ENCODE peak calls at places on chromosomes 16 and 17, in nine cellular contexts. A is upper lobe of right lung, B is heart left ventricle, D is H9, L is psoas muscle, X is cardiac muscle cell, M is stomach, O is dorsolateral prefrontal cortex, F is IMR-90. T is an unnamed sample.

GRCh38 chr16:68592466-68593337 is 52.4 kb upstream of the CDH3 start:
- DNase-seq in A (no peak), B (no peak), D (no peak), L (no peak), X (no peak), M (no peak), O (no peak), F (no peak), T (no peak)

GRCh38 chr17:69218986-69219385 is 9.6 kb downstream of the ABCA10 start:
- DNase-seq in A (no peak), B (no peak), D (no peak), L (no peak), X (no peak), M (no peak), O (no peak), F (no peak), T (no peak)

GRCh38 chr16:19410435-19411153 is 7.1 kb upstream of the TMC5 start:
- DNase-seq in A (peak), B (peak), D (peak), L (no peak), X (peak), M (peak), O (no peak), F (no peak), T (peak)

GRCh38 chr17:33667052-33667509 is 374.0 kb upstream of the ASIC2 start:
- DNase-seq in A (no peak), B (no peak), D (no peak), L (no peak), X (no peak), M (no peak), O (no peak), F (no peak), T (no peak)

GRCh38 chr17:20307325-20307910 is 159.9 kb downstream of the LGALS9B start:
- DNase-seq in A (no peak), B (no peak), D (no peak), L (no peak), X (no peak), M (no peak), O (no peak), F (no peak), T (no peak)

GRCh38 chr17:73099504-73099903 is 7.0 kb upstream of the SLC39A11 start:
- DNase-seq in A (no peak), B (no peak), D (no peak), L (no peak), X (no peak), M (no peak), O (no peak), F (no peak), T (no peak)

GRCh38 chr17:27915715-27916114 is 22.6 kb upstream of the LYRM9 start:
- DNase-seq in A (no peak), B (no peak), D (peak), L (no peak), X (no peak), M (no peak), O (no peak), F (no peak), T (no peak)

GRCh38 chr17:4230142-4230541 is 33.6 kb downstream of the ANKFY1 start:
- DNase-seq in A (no peak), B (peak), D (no peak), L (no peak), X (peak), M (no peak), O (no peak), F (peak), T (peak)

GRCh38 chr17:63774141-63774981 is at the start of gene DDX42:
- DNase-seq in A (peak), B (peak), D (peak), L (peak), X (peak), M (peak), O (peak), F (peak), T (peak)

GRCh38 chr16:1037934-1038257 is 34.7 kb upstream of the SSTR5 start:
- DNase-seq in A (no peak), B (no peak), D (no peak), L (no peak), X (no peak), M (no peak), O (no peak), F (no peak), T (no peak)

GRCh38 chr16:88194397-88195020 is 188.2 kb upstream of the ZNF469 start:
- DNase-seq in A (peak), B (no peak), D (no peak), L (peak), X (no peak), M (no peak), O (no peak), F (peak), T (no peak)

GRCh38 chr16:72723781-72724180 is 324.1 kb downstream of the ZFHX3 start:
- DNase-seq in A (no peak), B (no peak), D (no peak), L (no peak), X (no peak), M (no peak), O (no peak), F (peak), T (no peak)

GRCh38 chr17:67016039-67016762 is 28.2 kb upstream of the CACNG1 start:
- DNase-seq in A (no peak), B (no peak), D (peak), L (no peak), X (no peak), M (no peak), O (no peak), F (no peak), T (no peak)

GRCh38 chr16:65024649-65025243 is 97.1 kb downstream of the CDH11 start:
- DNase-seq in A (no peak), B (no peak), D (no peak), L (no peak), X (no peak), M (no peak), O (no peak), F (peak), T (no peak)

GRCh38 chr17:36755586-36755985 is 154.2 kb downstream of the MRM1 start:
- DNase-seq in A (no peak), B (no peak), D (peak), L (no peak), X (peak), M (no peak), O (no peak), F (no peak), T (no peak)

GRCh38 chr16:13083687-13084086 is 182.3 kb downstream of the SHISA9 start:
- DNase-seq in A (no peak), B (no peak), D (no peak), L (no peak), X (no peak), M (no peak), O (no peak), F (no peak), T (no peak)

GRCh38 chr16:55499951-55500350 is 8.9 kb upstream of the LPCAT2 start:
- DNase-seq in A (no peak), B (no peak), D (no peak), L (no peak), X (peak), M (no peak), O (no peak), F (peak), T (peak)

GRCh38 chr17:73566905-73567782 is 77.1 kb downstream of the SDK2 start:
- DNase-seq in A (no peak), B (no peak), D (peak), L (no peak), X (no peak), M (no peak), O (no peak), F (no peak), T (no peak)

GRCh38 chr17:77395609-77396008 is 254.8 kb downstream of the SEC14L1 start:
- DNase-seq in A (no peak), B (no peak), D (no peak), L (no peak), X (no peak), M (no peak), O (no peak), F (no peak), T (no peak)

GRCh38 chr16:46974352-46974751 is 878 bp upstream of the DNAJA2 start:
- DNase-seq in A (no peak), B (no peak), D (no peak), L (no peak), X (no peak), M (no peak), O (no peak), F (no peak), T (no peak)

GRCh38 chr16:82653550-82654511 is 27.1 kb downstream of the CDH13 start:
- DNase-seq in A (no peak), B (no peak), D (no peak), L (no peak), X (peak), M (no peak), O (no peak), F (peak), T (no peak)

GRCh38 chr17:83171661-83172060 is 92.3 kb downstream of the METRNL start:
- DNase-seq in A (no peak), B (no peak), D (peak), L (no peak), X (no peak), M (no peak), O (no peak), F (no peak), T (no peak)

GRCh38 chr16:49513040-49513439 is 139.4 kb downstream of the C16orf78 start:
- DNase-seq in A (peak), B (no peak), D (peak), L (no peak), X (no peak), M (no peak), O (no peak), F (no peak), T (no peak)

GRCh38 chr17:57138956-57139576 is 54.0 kb downstream of the AKAP1 start:
- DNase-seq in A (no peak), B (no peak), D (no peak), L (no peak), X (no peak), M (no peak), O (no peak), F (peak), T (no peak)

GRCh38 chr16:46830902-46831647 is at the start of gene C16orf87:
- DNase-seq in A (peak), B (peak), D (peak), L (peak), X (peak), M (peak), O (peak), F (peak), T (peak)

GRCh38 chr17:52027620-52028019 is 130.9 kb downstream of the CA10 start:
- DNase-seq in A (no peak), B (no peak), D (no peak), L (no peak), X (no peak), M (no peak), O (no peak), F (no peak), T (no peak)

GRCh38 chr17:81020767-81021497 is 14.0 kb upstream of the BAIAP2 start:
- DNase-seq in A (peak), B (peak), D (no peak), L (peak), X (no peak), M (no peak), O (no peak), F (peak), T (no peak)

DNA sequence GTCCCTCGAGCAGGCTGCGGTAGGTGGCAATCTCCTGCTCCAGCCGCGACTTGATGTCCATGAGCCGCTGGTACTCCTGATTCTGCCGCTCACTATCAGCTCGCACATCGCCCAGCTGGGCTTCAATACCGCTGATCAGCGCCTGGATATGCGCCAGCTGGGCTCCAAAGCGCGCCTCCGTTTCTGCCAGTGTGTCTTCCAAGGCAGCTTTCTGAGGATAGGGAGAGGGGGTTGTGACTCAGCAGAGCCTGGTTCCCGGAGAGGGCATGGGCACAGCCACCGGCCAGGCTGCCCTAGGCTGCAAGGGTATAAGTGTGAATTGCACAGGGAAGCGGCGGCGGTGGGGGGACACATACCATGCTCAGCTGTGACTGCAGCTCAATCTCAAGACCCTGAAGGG is 4.3 kb downstream of the KRT19 start:
- DNase-seq in A (no peak), B (peak), D (no peak), L (no peak), X (no peak), M (peak), O (no peak), F (no peak), T (peak)
- H3K27ac ChIP-seq in A (no peak), B (no peak), D (no peak), L (no peak), X (no peak), M (no peak), O (no peak), F (no peak), T (peak)

GRCh38 chr16:29318037-29318436 is 88.5 kb downstream of the NPIPB11 start:
- DNase-seq in A (no peak), B (no peak), D (no peak), L (no peak), X (no peak), M (no peak), O (peak), F (no peak), T (no peak)
- TF ChIP-seq CTCF in A (peak), B (peak), D (peak), L (no peak), X (no peak), M (no peak), O (peak), F (no peak), T (no peak)

DNA sequence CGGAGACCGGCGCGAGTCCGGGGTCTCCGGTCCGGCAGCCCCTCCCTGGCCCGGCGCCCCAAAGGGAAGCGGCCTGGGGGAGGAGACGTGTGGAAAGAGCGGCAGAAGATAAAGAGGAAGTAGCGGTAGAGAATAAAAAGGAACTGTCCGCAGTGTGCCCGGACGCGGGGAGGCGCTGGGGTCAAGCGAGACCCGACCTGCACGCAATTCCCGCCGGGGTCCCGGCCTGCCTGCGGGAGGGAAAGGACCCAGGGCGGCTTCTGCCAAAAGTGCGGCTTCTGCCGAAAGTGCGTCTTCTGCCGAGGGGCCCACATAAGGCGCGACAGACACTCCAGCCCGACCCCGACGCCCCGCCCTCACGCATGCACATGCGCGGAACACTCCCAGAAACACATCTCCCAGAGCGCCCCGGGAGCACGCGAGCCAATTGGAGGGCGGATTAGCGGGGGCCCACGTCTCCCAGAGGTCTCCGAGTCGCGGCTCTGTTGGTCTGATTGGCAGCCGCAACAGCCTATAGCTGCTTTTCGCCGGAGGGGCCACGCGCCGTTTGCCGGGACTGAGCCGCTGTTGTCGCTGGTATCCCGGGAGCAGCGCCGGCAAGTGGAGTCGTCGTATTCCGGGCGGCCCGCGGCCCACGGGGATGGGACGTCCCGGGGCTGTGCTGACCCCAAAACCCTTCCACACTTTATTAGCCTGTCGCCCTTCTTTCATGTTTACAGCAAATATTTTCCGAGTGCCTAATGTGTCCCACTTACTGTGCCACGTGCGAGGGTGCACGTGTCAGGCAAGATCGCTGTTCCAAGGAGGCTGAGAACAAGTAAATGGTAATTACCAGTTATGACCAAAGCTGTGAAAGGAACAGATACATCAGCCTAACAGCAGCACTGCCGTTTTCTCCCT is 8.0 kb upstream of the MEFV start:
- DNase-seq in A (peak), B (peak), D (peak), L (peak), X (peak), M (peak), O (peak), F (peak), T (peak)
- H3K27ac ChIP-seq in A (peak), B (peak), D (no peak), L (peak), X (peak), M (peak), O (peak), F (peak), T (peak)

GRCh38 chr16:15751940-15752339 is 101.9 kb downstream of the NDE1 start:
- DNase-seq in A (no peak), B (no peak), D (no peak), L (no peak), X (no peak), M (no peak), O (no peak), F (no peak), T (no peak)
- TF ChIP-seq CTCF in A (no peak), B (no peak), D (no peak), L (no peak), X (no peak), M (no peak), O (no peak), F (no peak), T (no peak)

T was measured in PC-9.